ENCODE peak calls at places on chromosomes 16 and 17, in four cellular contexts. Q is nucleus accumbens; N is effector memory CD4-positive, alpha-beta T cell; B is H7. Z is an unnamed sample.

GRCh38 chr17:28925912-28926365 is 23.1 kb upstream of the DHRS13 start:
- DNase-seq in N (peak), B (no peak), Q (no peak), Z (no peak)

GRCh38 chr16:54175169-54175551 is 111.4 kb downstream of the IRX3 start:
- DNase-seq in Q (no peak), B (no peak), N (no peak), Z (no peak)

GRCh38 chr17:39015546-39015935 is 48.3 kb upstream of the FBXO47 start:
- DNase-seq in B (no peak), Q (no peak), N (no peak), Z (no peak)

GRCh38 chr16:29701214-29701555 is 22.2 kb downstream of the QPRT start:
- DNase-seq in N (no peak), Q (no peak), B (no peak), Z (peak)

GRCh38 chr16:55044366-55044975 is 113.8 kb downstream of the IRX5 start:
- DNase-seq in Q (no peak), B (no peak), N (no peak), Z (no peak)

GRCh38 chr17:79295307-79295706 is 220.7 kb downstream of the ENGASE start:
- DNase-seq in Q (no peak), N (no peak), B (no peak), Z (no peak)

GRCh38 chr17:79326814-79327213 is 252.2 kb downstream of the ENGASE start:
- DNase-seq in B (no peak), N (no peak), Q (no peak), Z (no peak)

GRCh38 chr16:27474921-27475320 is 72.9 kb downstream of the IL21R start:
- DNase-seq in Q (no peak), N (no peak), B (no peak), Z (no peak)

GRCh38 chr16:82653550-82654511 is 27.1 kb downstream of the CDH13 start:
- DNase-seq in N (peak), Q (no peak), B (no peak), Z (no peak)

GRCh38 chr17:9821921-9822320 is at the start of gene GSG1L2:
- DNase-seq in N (no peak), Q (no peak), B (no peak), Z (no peak)

GRCh38 chr16:68786685-68787418 is 49.8 kb downstream of the CDH1 start:
- DNase-seq in Q (peak), B (no peak), N (no peak), Z (no peak)

GRCh38 chr17:52827526-52827925 is 669.0 kb upstream of the CA10 start:
- DNase-seq in B (peak), N (no peak), Q (no peak), Z (no peak)

Z was measured in upper lobe of right lung.